ENCODE peak calls at places on chromosomes 7 and 10, in eight cellular contexts. W is activated naive CD4-positive, alpha-beta T cell treated with anti-CD3 and anti-CD28 coated beads for 36 hours; P is dorsolateral prefrontal cortex; K is stimulated activated CD8-positive, alpha-beta memory T cell treated with anti-CD3 and anti-CD28 coated beads, Interleukin-15, amount 100 ng/mL, for 24 hours; Y is HCT116; R is activated CD8-positive, alpha-beta memory T cell treated with anti-CD3 and anti-CD28 coated beads for 1 hour; B is activated effector memory CD4-positive, alpha-beta T cell treated with anti-CD3 and anti-CD28 coated beads, Interleukin-2, amount 50 U/mL, for 16 hours; D is MV-4-11. G is an unnamed sample.

GRCh38 chr7:2048006-2048405 is 184.7 kb downstream of the MAD1L1 start:
- DNase-seq in W (no peak), D (no peak), B (no peak), R (no peak), K (no peak), P (no peak), Y (no peak), G (no peak)

GRCh38 chr7:73725703-73726466 is 6.4 kb upstream of the STX1A start:
- DNase-seq in Y (peak; percentile 73), P (peak; percentile 94), R (peak; percentile 82), W (peak; percentile 95), K (peak; percentile 98), B (peak; percentile 97), D (peak; percentile 52), G (peak; percentile 71)

GRCh38 chr10:130411496-130412070 is 275.4 kb downstream of the GLRX3 start:
- DNase-seq in B (no peak), P (no peak), K (no peak), R (no peak), Y (no peak), W (no peak), D (no peak), G (no peak)

GRCh38 chr7:50505553-50505952 is 55.4 kb upstream of the FIGNL1 start:
- DNase-seq in B (no peak), R (no peak), Y (no peak), D (no peak), P (no peak), K (no peak), W (no peak), G (no peak)

GRCh38 chr7:85489498-85489897 is 302.6 kb upstream of the SEMA3D start:
- DNase-seq in K (no peak), D (no peak), P (no peak), B (no peak), Y (peak; percentile 8), W (no peak), R (no peak), G (no peak)

GRCh38 chr10:100101526-100102076 is 19.9 kb upstream of the CPN1 start:
- DNase-seq in Y (no peak), B (no peak), K (no peak), R (no peak), P (no peak), W (no peak), D (no peak), G (no peak)

GRCh38 chr7:30924624-30925023 is 13.0 kb downstream of the AQP1 start:
- DNase-seq in P (no peak), W (no peak), K (no peak), D (no peak), B (peak; percentile 45), Y (no peak), R (no peak), G (no peak)

GRCh38 chr10:116768786-116769185 is 26.4 kb upstream of the HSPA12A start:
- DNase-seq in B (peak; percentile 49), Y (no peak), D (no peak), P (no peak), W (no peak), K (no peak), R (no peak), G (no peak)

GRCh38 chr10:22740180-22740579 is 25.8 kb upstream of the PIP4K2A start:
- DNase-seq in Y (no peak), K (no peak), W (no peak), R (no peak), P (no peak), D (peak; percentile 13), B (no peak), G (no peak)

GRCh38 chr10:17643339-17643754 is 604 bp upstream of the STAM start:
- DNase-seq in K (no peak), W (peak; percentile 42), Y (no peak), B (no peak), D (no peak), R (no peak), P (peak; percentile 64), G (peak; percentile 66)

GRCh38 chr7:142412551-142413193 is 154.8 kb upstream of the PRSS58 start:
- DNase-seq in P (no peak), B (peak; percentile 74), R (no peak), K (no peak), W (peak; percentile 67), D (peak; percentile 59), Y (peak; percentile 69), G (no peak)

GRCh38 chr7:141154131-141154732 is 80.4 kb downstream of the TMEM178B start:
- DNase-seq in K (no peak), D (no peak), W (no peak), B (no peak), R (no peak), P (no peak), Y (no peak), G (no peak)

GRCh38 chr7:1531263-1531978 is 919 bp downstream of the MAFK start:
- DNase-seq in P (no peak), Y (no peak), K (no peak), W (peak; percentile 45), R (no peak), D (no peak), B (peak; percentile 84), G (no peak)

GRCh38 chr10:1736180-1736971 is 949 bp downstream of the ADARB2 start:
- DNase-seq in W (no peak), Y (no peak), R (no peak), B (no peak), D (no peak), P (no peak), K (no peak), G (no peak)

GRCh38 chr7:68619476-68619875 is 978.8 kb upstream of the AUTS2 start:
- DNase-seq in Y (no peak), R (no peak), P (no peak), K (no peak), D (no peak), W (no peak), B (no peak), G (no peak)

GRCh38 chr7:77422500-77422899 is 6.4 kb upstream of the GSAP start:
- DNase-seq in K (no peak), W (no peak), Y (no peak), R (no peak), B (no peak), D (no peak), P (no peak), G (no peak)

GRCh38 chr10:115944538-115944937 is 328.5 kb downstream of the GFRA1 start:
- DNase-seq in B (no peak), Y (no peak), P (no peak), W (no peak), D (no peak), K (no peak), R (no peak), G (no peak)